ENCODE peak calls at places on chromosome 19, in five cellular contexts. M is pancreas; E is activated naive CD4-positive, alpha-beta T cell treated with anti-CD3 and anti-CD28 coated beads for 36 hours; Q is mucosa of descending colon; N is HFF-Myc. K is an unnamed sample.
A peak's percentile ranks its signal among the peaks of the same experiment; 100 is the strongest.

GRCh38 chr19:38900816-38901215 is 1.0 kb downstream of the NFKBIB start:
- DNase-seq in M (no peak), E (no peak), Q (no peak), N (no peak), K (no peak)

GRCh38 chr19:14113762-14114414 is 3.7 kb downstream of the PRKACA start:
- DNase-seq in M (peak; percentile 50), E (peak; percentile 46), Q (peak; percentile 73), N (no peak), K (no peak)

GRCh38 chr19:5287066-5287465 is 53.5 kb downstream of the PTPRS start:
- DNase-seq in M (no peak), E (no peak), Q (no peak), N (no peak), K (no peak)

GRCh38 chr19:15288146-15288963 is 44.0 kb downstream of the BRD4 start:
- DNase-seq in M (no peak), E (no peak), Q (peak; percentile 72), N (peak; percentile 31), K (no peak)

GRCh38 chr19:11995174-11995573 is 30.3 kb downstream of the ZNF763 start:
- DNase-seq in M (no peak), E (no peak), Q (no peak), N (no peak), K (no peak)

GRCh38 chr19:5192568-5192967 is 148.0 kb downstream of the PTPRS start:
- DNase-seq in M (no peak), E (no peak), Q (no peak), N (no peak), K (no peak)

GRCh38 chr19:4494691-4495064 is 22.6 kb downstream of the HDGFL2 start:
- DNase-seq in M (no peak), E (no peak), Q (no peak), N (no peak), K (no peak)

GRCh38 chr19:46722004-46722380 is 5.1 kb upstream of the PRKD2 start:
- DNase-seq in M (no peak), E (no peak), Q (no peak), N (no peak), K (no peak)

GRCh38 chr19:3852614-3853254 is 16.1 kb downstream of the ZFR2 start:
- DNase-seq in M (no peak), E (peak; percentile 15), Q (no peak), N (peak; percentile 31), K (no peak)

GRCh38 chr19:17125728-17126677 is 50.4 kb downstream of the MYO9B start:
- DNase-seq in M (no peak), E (peak; percentile 79), Q (peak; percentile 83), N (no peak), K (no peak)

GRCh38 chr19:49863935-49864320 is 3.4 kb downstream of the PNKP start:
- DNase-seq in M (no peak), E (no peak), Q (peak; percentile 52), N (no peak), K (no peak)

GRCh38 chr19:13869324-13869723 is 7.6 kb upstream of the NANOS3 start:
- DNase-seq in M (no peak), E (no peak), Q (no peak), N (no peak), K (no peak)

GRCh38 chr19:18596752-18597157 is 8.2 kb downstream of the REX1BD start:
- DNase-seq in M (peak; percentile 72), E (peak; percentile 22), Q (peak; percentile 66), N (no peak), K (no peak)

GRCh38 chr19:48511800-48512503 is at the start of gene LMTK3:
- DNase-seq in M (no peak), E (peak; percentile 87), Q (peak; percentile 82), N (no peak), K (no peak)

GRCh38 chr19:53703361-53703760 is 71.6 kb downstream of the DPRX start:
- DNase-seq in M (no peak), E (no peak), Q (no peak), N (no peak), K (no peak)

GRCh38 chr19:1109697-1110671 is 6.2 kb downstream of the GPX4 start:
- DNase-seq in M (no peak), E (no peak), Q (no peak), N (no peak), K (no peak)

GRCh38 chr19:32599258-32599657 is 18.3 kb downstream of the PDCD5 start:
- DNase-seq in M (no peak), E (no peak), Q (no peak), N (no peak), K (no peak)

GRCh38 chr19:5697022-5697889 is 7.2 kb downstream of the RPL36 start:
- DNase-seq in M (no peak), E (no peak), Q (no peak), N (no peak), K (no peak)

GRCh38 chr19:41995959-41996797 is 2.1 kb upstream of the ATP1A3 start:
- DNase-seq in M (no peak), E (no peak), Q (peak; percentile 15), N (no peak), K (no peak)

GRCh38 chr19:16204005-16204294 is 6.2 kb downstream of the AP1M1 start:
- DNase-seq in M (no peak), E (no peak), Q (no peak), N (no peak), K (no peak)

GRCh38 chr19:49272204-49272603 is 52.8 kb downstream of the SLC6A16 start:
- DNase-seq in M (no peak), E (peak; percentile 22), Q (no peak), N (peak; percentile 35), K (no peak)